ENCODE peak calls at places on chromosomes 12 and 14, in nine cellular contexts. P, E, Y, N, D, S, K, M and R are unnamed samples.

GRCh38 chr12:87778065-87778464 is 251.1 kb downstream of the C12orf50 start:
- DNase-seq in P (no peak), E (no peak), Y (no peak), N (no peak), D (no peak), S (no peak), K (no peak), M (no peak), R (no peak)

GRCh38 chr12:26179829-26180228 is 15.5 kb upstream of the SSPN start:
- DNase-seq in P (no peak), E (no peak), Y (no peak), N (no peak), D (no peak), S (no peak), K (no peak), M (no peak), R (no peak)

GRCh38 chr14:34933301-34933700 is 49.5 kb upstream of the SRP54 start:
- DNase-seq in P (no peak), E (no peak), Y (no peak), N (no peak), D (no peak), S (no peak), K (no peak), M (no peak), R (no peak)

GRCh38 chr14:22939684-22940083 is 10.5 kb upstream of the PRMT5 start:
- DNase-seq in P (no peak), E (no peak), Y (no peak), N (peak), D (no peak), S (no peak), K (no peak), M (no peak), R (no peak)

GRCh38 chr14:64465208-64465821 is at the start of gene AKAP5:
- DNase-seq in P (peak), E (peak), Y (peak), N (peak), D (peak), S (peak), K (peak), M (no peak), R (peak)

GRCh38 chr14:57933363-57933762 is 67.5 kb upstream of the SLC35F4 start:
- DNase-seq in P (no peak), E (no peak), Y (no peak), N (no peak), D (no peak), S (peak), K (no peak), M (no peak), R (no peak)

GRCh38 chr12:104024348-104024747 is 25.6 kb downstream of the GLT8D2 start:
- DNase-seq in P (no peak), E (no peak), Y (no peak), N (no peak), D (no peak), S (no peak), K (no peak), M (no peak), R (no peak)

GRCh38 chr14:38316922-38317321 is 61.0 kb upstream of the CLEC14A start:
- DNase-seq in P (no peak), E (no peak), Y (no peak), N (no peak), D (no peak), S (no peak), K (no peak), M (no peak), R (no peak)

GRCh38 chr12:129696952-129697351 is 206.9 kb downstream of the TMEM132D start:
- DNase-seq in P (no peak), E (no peak), Y (no peak), N (peak), D (no peak), S (no peak), K (no peak), M (no peak), R (no peak)

GRCh38 chr12:89016970-89017778 is 335.1 kb downstream of the DUSP6 start:
- DNase-seq in P (peak), E (peak), Y (peak), N (peak), D (peak), S (peak), K (no peak), M (no peak), R (peak)

GRCh38 chr14:100304825-100305445 is 1.3 kb downstream of the SLC25A29 start:
- DNase-seq in P (peak), E (peak), Y (peak), N (peak), D (no peak), S (peak), K (no peak), M (no peak), R (no peak)

GRCh38 chr14:104680806-104681688 is 8.4 kb upstream of the INF2 start:
- DNase-seq in P (no peak), E (no peak), Y (peak), N (peak), D (no peak), S (peak), K (no peak), M (no peak), R (no peak)

GRCh38 chr12:125871811-125872594 is 806.8 kb downstream of the AACS start:
- DNase-seq in P (no peak), E (no peak), Y (no peak), N (no peak), D (no peak), S (no peak), K (no peak), M (no peak), R (no peak)

GRCh38 chr12:42278116-42278485 is 40.1 kb upstream of the YAF2 start:
- DNase-seq in P (no peak), E (no peak), Y (no peak), N (no peak), D (no peak), S (no peak), K (no peak), M (no peak), R (no peak)

GRCh38 chr14:69948311-69948710 is 69.1 kb downstream of the SMOC1 start:
- DNase-seq in P (no peak), E (no peak), Y (no peak), N (no peak), D (no peak), S (no peak), K (no peak), M (no peak), R (no peak)

GRCh38 chr12:18580286-18580685 is 157.5 kb downstream of the PLCZ1 start:
- DNase-seq in P (no peak), E (no peak), Y (no peak), N (no peak), D (no peak), S (no peak), K (no peak), M (no peak), R (no peak)

DNA sequence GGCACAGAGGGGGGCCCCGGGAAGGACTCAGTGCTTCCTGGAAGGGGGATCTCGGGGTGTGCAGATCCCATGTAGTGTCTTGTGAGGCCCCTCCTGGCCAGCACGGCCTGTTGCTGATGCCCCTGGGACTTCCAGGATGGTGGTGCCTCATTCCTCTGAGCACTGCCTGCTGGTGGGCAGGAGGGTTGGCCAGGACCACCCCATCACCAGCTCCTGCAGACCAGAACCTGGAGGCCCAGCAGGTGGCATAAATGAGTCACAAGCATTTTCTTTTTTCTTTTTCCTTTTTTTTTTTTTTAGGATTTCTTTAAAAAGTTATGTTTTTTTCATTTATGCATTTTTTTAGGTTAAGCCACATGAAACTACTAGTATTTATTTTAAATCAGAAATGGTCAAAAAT is 8.0 kb downstream of the MMP17 start:
- DNase-seq in P (no peak), E (no peak), Y (peak), N (peak), D (no peak), S (no peak), K (no peak), M (no peak), R (no peak)
- TF ChIP-seq CTCF in P (peak), E (peak), Y (peak), N (peak), D (peak), S (peak), K (no peak), M (no peak), R (no peak)

DNA sequence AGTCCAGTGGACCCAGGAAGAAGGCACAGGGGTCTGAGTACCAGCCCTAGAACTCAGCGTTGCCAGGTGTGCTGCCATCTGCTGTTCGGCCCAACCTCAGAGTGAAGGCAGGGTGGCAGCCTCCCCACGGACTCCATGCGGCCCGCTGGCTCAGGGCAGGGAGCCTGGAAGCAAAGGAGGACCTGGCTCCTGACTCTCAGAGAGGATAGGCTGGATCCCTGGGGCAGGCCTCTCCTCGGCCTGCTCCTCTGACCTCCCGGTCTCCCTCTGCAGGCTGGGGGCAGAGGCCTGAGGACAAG is 10.1 kb downstream of the MCRS1 start:
- DNase-seq in P (peak), E (no peak), Y (no peak), N (no peak), D (no peak), S (peak), K (no peak), M (no peak), R (no peak)
- TF ChIP-seq CTCF in P (peak), E (no peak), Y (peak), N (peak), D (no peak), S (peak), K (no peak), M (peak), R (no peak)

GRCh38 chr12:71900091-71900490 is 38.6 kb upstream of the TPH2 start:
- DNase-seq in P (no peak), E (peak), Y (no peak), N (peak), D (no peak), S (peak), K (no peak), M (no peak), R (no peak)
- TF ChIP-seq CTCF in P (peak), E (peak), Y (peak), N (peak), D (peak), S (peak), K (no peak), M (peak), R (peak)

DNA sequence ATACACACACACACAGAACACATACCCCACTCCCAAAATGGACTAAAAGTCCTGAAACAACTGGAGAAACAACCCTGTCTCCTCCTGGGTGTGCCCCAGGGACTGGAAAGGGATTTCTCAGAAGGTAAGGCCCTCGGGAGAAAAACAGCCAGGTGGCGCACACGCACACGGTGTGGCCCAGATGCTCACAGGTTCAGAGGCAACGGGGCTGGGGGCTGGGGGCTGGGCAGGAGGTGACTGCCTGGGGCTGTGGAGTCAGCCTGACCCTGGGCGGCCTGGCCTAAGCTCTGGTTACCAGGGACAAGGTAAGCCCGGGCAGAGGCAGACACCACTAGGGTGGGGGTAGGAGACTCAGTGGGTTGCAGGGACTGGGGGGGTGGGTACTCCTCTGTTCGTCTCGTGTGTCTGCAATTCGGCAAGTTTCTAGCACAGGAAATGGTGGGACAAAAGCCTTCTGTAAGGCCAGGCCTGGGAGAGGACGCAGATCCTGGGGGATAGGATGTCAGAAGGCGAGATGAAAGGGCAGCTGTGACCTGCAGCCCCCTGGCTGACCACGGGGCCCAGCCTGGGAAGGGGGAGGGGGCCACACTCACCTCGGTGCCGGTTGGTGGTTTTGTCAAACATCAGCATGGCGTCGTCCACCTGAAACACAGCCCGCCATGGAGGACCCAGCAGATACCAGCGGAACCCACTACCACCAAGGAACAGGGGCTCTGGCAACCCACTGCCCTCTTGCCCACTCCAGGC is 10.4 kb downstream of the MSI1 start:
- DNase-seq in P (peak), E (no peak), Y (no peak), N (no peak), D (peak), S (no peak), K (no peak), M (no peak), R (no peak)
- TF ChIP-seq CTCF in P (peak), E (peak), Y (no peak), N (no peak), D (no peak), S (no peak), K (no peak), M (no peak), R (no peak)

GRCh38 chr12:53956251-53956887 is 1.7 kb downstream of the HOXC12 start:
- DNase-seq in P (peak), E (no peak), Y (no peak), N (no peak), D (no peak), S (no peak), K (no peak), M (no peak), R (no peak)
- TF ChIP-seq CTCF in P (no peak), E (no peak), Y (no peak), N (no peak), D (no peak), S (no peak), K (no peak), M (peak), R (no peak)

DNA sequence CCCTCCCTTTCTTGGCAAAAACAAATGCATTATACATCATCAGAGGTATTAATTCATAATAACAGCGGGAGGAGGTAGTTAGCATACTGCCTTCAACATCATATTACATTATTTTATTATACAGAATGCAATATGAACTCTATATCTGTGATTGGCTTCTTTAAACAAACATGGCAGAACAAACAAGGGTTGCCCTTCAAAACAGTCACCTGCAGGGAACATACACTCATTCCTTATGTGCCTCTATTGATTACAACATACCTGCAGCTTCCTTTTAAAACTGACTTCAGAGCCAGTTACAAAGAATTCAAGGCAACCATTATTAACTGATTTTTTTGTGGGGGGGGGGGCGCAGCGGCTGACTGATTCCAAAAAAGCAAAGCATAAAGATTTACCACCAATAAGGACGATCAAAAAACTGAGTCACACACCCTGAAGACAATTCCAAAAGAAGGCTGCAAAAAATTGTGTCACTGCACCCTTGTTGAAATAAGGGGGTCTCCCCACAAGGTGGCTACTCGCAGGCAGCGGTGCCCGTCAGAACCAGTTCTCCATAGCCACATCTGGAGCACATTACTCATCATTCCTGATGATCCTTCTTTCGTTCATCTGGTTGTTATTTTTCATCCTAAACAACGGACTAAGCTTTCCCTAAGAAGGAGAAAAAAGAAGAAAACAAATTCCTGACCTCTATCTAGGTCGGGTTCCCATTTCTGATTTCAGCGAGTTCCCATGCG is 51.8 kb downstream of the SMUG1 start:
- DNase-seq in P (no peak), E (no peak), Y (peak), N (no peak), D (no peak), S (no peak), K (no peak), M (no peak), R (no peak)
- TF ChIP-seq CTCF in P (peak), E (no peak), Y (peak), N (no peak), D (peak), S (no peak), K (no peak), M (no peak), R (no peak)